ENCODE peak calls at places on chromosomes 6 and 20, in seven cellular contexts. D, X, M, U, R, K and Y are unnamed samples.

GRCh38 chr20:46767127-46767761 is 57.8 kb downstream of the SLC2A10 start:
- DNase-seq in D (no peak), X (no peak), M (no peak), U (peak; percentile 42), R (peak; percentile 84), K (peak; percentile 75), Y (peak; percentile 66)

GRCh38 chr6:1190361-1190760 is 121.5 kb upstream of the FOXQ1 start:
- DNase-seq in D (no peak), X (no peak), M (peak; percentile 89), U (no peak), R (peak; percentile 59), K (no peak), Y (peak; percentile 98)

GRCh38 chr20:17959257-17959627 is 9.4 kb downstream of the SNX5 start:
- DNase-seq in D (no peak), X (no peak), M (no peak), U (no peak), R (no peak), K (no peak), Y (no peak)

GRCh38 chr6:122853259-122853995 is 64.4 kb downstream of the SMPDL3A start:
- DNase-seq in D (no peak), X (no peak), M (no peak), U (no peak), R (no peak), K (no peak), Y (no peak)

GRCh38 chr6:153108320-153108719 is 22.8 kb downstream of the RGS17 start:
- DNase-seq in D (no peak), X (no peak), M (no peak), U (no peak), R (no peak), K (peak; percentile 41), Y (no peak)

GRCh38 chr20:6613280-6613861 is 154.1 kb upstream of the BMP2 start:
- DNase-seq in D (no peak), X (no peak), M (no peak), U (no peak), R (no peak), K (no peak), Y (no peak)

GRCh38 chr20:52294106-52294628 is 102.6 kb upstream of the ZFP64 start:
- DNase-seq in D (no peak), X (no peak), M (no peak), U (no peak), R (no peak), K (no peak), Y (no peak)

GRCh38 chr6:1607557-1608221 is 2.0 kb upstream of the FOXC1 start:
- DNase-seq in D (no peak), X (peak; percentile 46), M (no peak), U (no peak), R (peak; percentile 95), K (no peak), Y (peak; percentile 34)

GRCh38 chr6:37967651-37968050 is 148.1 kb downstream of the ZFAND3 start:
- DNase-seq in D (no peak), X (no peak), M (no peak), U (no peak), R (no peak), K (no peak), Y (no peak)

GRCh38 chr6:145110109-145110508 is 625.2 kb downstream of the EPM2A start:
- DNase-seq in D (no peak), X (no peak), M (no peak), U (no peak), R (no peak), K (no peak), Y (no peak)
- H3K4me3 ChIP-seq in D (no peak overlapping the region), X (no peak overlapping the region), M (no peak overlapping the region), U (no peak overlapping the region), R (no peak overlapping the region), K (no peak overlapping the region), Y (no peak overlapping the region)

GRCh38 chr20:29742699-29743100 is 1514.8 kb upstream of the DEFB115 start:
- DNase-seq in D (no peak), X (no peak), M (no peak), U (no peak), R (peak; percentile 13), K (no peak), Y (no peak)

GRCh38 chr20:29741894-29742698 is 1515.4 kb upstream of the DEFB115 start:
- DNase-seq in D (no peak), X (peak; percentile 36), M (no peak), U (no peak), R (peak; percentile 19), K (no peak), Y (no peak)

GRCh38 chr20:29740601-29740950 is 1516.9 kb upstream of the DEFB115 start:
- DNase-seq in D (no peak), X (peak; percentile 42), M (no peak), U (no peak), R (no peak), K (no peak), Y (no peak)

GRCh38 chr20:29741594-29741893 is 1515.9 kb upstream of the DEFB115 start:
- DNase-seq in D (no peak), X (no peak), M (no peak), U (no peak), R (peak; percentile 23), K (no peak), Y (no peak)

GRCh38 chr20:29740951-29741593 is 1516.4 kb upstream of the DEFB115 start:
- DNase-seq in D (no peak), X (peak; percentile 37), M (no peak), U (no peak), R (peak; percentile 13), K (no peak), Y (no peak)
- TF ChIP-seq CTCF in D (no peak), X (no peak), M (no peak), U (no peak), R (no peak), K (no peak), Y (no peak)

GRCh38 chr6:127494240-127494767 is 24.8 kb downstream of the MTCL3 start:
- DNase-seq in D (no peak), X (no peak), M (no peak), U (no peak), R (no peak), K (no peak), Y (no peak)

DNA sequence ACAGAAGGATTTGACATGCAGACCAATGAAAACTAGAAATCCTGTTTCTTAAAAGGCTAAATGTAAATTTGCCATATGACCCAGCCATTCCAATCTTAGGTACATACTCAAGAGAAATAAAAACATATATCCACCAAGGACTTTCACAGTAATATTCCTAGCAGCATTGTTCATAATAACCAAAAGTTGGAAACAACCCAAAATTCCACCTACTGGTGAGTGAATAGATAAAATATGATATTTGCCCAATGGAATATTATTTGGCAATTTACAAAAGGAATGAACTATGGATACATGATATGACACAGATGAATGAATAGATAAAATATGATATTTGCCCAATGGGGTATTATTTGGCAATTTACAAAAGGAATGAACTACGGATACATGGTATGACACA is 22.7 kb downstream of the MTCL3 start:
- DNase-seq in D (no peak), X (no peak), M (no peak), U (no peak), R (no peak), K (no peak), Y (peak; percentile 40)
- H3K4me3 ChIP-seq in D (no peak overlapping the region), X (no peak overlapping the region), M (no peak overlapping the region), U (no peak overlapping the region), R (no peak overlapping the region), K (no peak overlapping the region), Y (no peak overlapping the region)

DNA sequence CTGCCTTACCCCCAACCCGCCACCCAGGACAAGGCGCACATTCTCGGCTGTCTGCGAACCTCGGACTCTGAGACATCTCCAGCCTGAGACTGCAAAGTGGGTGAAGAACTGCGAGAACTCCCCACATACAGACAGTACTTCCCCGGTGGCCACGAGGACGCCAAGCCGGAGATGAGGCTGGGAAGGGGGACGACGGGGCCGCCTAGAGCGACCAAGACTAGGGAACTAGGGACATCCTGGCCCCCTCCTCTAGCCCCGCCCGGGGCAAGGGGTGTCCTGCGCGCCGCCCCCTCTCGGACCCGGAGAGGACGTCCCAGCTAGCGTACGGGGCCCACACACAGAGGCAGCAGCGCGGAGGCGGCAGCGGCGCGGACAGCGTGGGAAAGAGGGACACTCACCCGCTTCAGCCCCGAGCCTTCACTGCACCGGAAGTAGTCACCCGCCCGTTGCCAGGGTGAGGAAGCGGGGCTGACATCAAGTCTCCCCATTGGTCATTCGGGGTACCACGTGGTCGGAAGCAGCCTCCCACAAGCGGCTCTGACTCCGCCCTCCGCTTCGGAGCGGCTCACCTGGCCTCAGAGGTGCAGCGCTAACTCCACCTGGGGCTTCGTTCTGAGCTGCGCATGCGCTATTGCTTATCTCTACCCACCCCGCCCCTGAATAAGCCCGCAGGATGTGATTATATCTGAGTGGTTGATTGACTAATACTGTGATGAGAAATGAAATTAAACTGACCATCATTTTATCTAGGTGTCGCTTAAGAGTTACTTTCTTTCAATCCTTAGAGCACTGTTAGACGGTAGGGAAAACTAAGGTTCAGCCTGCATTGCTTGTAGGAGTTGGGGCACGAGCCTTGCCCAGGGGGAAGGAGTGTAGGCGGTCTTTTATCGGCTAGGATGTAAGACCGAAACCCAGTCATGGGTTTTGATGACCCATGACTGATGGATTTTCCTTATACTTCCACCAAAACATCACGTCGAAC is at the start of gene TASP1:
- DNase-seq in D (peak; percentile 97), X (peak; percentile 97), M (peak; percentile 75), U (peak; percentile 97), R (peak; percentile 99), K (peak; percentile 99), Y (peak; percentile 97)
- TF ChIP-seq CTCF in D (peak; percentile 22), X (no peak), M (no peak), U (no peak), R (no peak), K (no peak), Y (no peak)

GRCh38 chr6:111793711-111794111 is 79.5 kb downstream of the FYN start:
- DNase-seq in D (no peak), X (no peak), M (no peak), U (peak; percentile 49), R (no peak), K (peak; percentile 27), Y (no peak)

GRCh38 chr6:111791415-111791814 is 81.8 kb downstream of the FYN start:
- DNase-seq in D (no peak), X (no peak), M (no peak), U (no peak), R (no peak), K (no peak), Y (no peak)

GRCh38 chr6:111792241-111792640 is 81.0 kb downstream of the FYN start:
- DNase-seq in D (no peak), X (no peak), M (no peak), U (no peak), R (no peak), K (no peak), Y (no peak)

GRCh38 chr6:111794300-111794699 is 79.0 kb downstream of the FYN start:
- DNase-seq in D (no peak), X (no peak), M (no peak), U (no peak), R (no peak), K (no peak), Y (no peak)

DNA sequence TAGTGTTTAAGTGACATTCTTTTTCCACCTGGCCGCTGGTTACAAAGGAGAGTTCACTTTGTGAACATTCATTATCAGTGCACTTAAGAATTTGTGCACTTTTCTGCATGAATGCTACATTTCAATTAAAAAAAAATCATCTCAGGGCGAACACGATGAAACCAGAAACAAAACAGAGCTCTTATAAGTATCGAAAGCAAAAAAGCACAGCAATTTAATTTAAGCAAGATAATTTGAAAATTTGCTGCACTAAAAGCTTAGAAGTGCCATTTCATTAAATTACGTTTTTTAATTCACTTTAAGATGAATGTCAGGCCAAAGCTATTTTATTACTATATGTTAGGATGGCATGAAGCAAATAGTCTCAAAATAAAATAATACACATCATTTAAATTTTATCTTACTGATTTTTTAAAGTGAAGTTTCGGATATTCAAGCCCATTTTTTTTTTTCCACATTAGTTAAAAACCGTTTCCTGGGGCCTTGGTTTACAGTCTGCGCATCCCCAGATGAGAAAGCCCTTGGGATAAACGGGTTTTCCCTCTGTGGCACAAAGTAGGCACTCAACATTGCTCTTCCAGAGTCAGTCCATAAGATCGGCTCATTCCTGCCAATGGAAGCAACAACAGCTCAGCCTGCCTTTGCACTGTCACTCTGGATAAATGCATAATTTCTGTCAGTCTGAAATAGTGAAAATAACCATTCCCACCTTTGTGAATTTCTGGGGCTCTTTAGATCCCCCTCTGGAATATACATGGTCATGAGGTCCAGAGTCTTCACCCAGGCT is 80.1 kb downstream of the FYN start:
- DNase-seq in D (no peak), X (no peak), M (no peak), U (peak; percentile 51), R (no peak), K (no peak), Y (no peak)
- H3K4me3 ChIP-seq in D (no peak overlapping the region), X (no peak overlapping the region), M (no peak overlapping the region), U (peak overlapping the region; percentile 40), R (no peak overlapping the region), K (no peak overlapping the region), Y (no peak overlapping the region)